ENCODE peak calls at places on chromosomes 1 and 21, in six cellular contexts. One of them, this sample, is unnamed.

GRCh38 chr1:1356166-1356795 is 2.1 kb downstream of the MXRA8 start:
- DNase-seq in SK-N-SH: no peak
- DNase-seq in astrocyte: no peak
- DNase-seq in K562: no peak
- DNase-seq in keratinocyte: no peak
- DNase-seq in mammary epithelial cell: no peak
- DNase-seq in this sample: no peak

GRCh38 chr1:1510912-1511532 is 940 bp upstream of the ATAD3A start:
- DNase-seq in SK-N-SH: peak; percentile 52
- DNase-seq in astrocyte: peak; percentile 9
- DNase-seq in K562: peak; percentile 24
- DNase-seq in keratinocyte: no peak
- DNase-seq in mammary epithelial cell: peak; percentile 28
- DNase-seq in this sample: peak; percentile 48

GRCh38 chr1:225468270-225469020 is 40.6 kb upstream of the LBR start:
- DNase-seq in SK-N-SH: no peak
- DNase-seq in astrocyte: no peak
- DNase-seq in K562: no peak
- DNase-seq in keratinocyte: no peak
- DNase-seq in mammary epithelial cell: no peak
- DNase-seq in this sample: no peak

GRCh38 chr1:154975409-154976205 is 1.1 kb downstream of the CKS1B start:
- DNase-seq in SK-N-SH: no peak
- DNase-seq in astrocyte: peak; percentile 34
- DNase-seq in K562: no peak
- DNase-seq in keratinocyte: no peak
- DNase-seq in mammary epithelial cell: peak; percentile 48
- DNase-seq in this sample: peak; percentile 79

GRCh38 chr1:81802601-81803422 is 2.1 kb downstream of the ADGRL2 start:
- DNase-seq in SK-N-SH: peak; percentile 77
- DNase-seq in astrocyte: peak; percentile 30
- DNase-seq in K562: no peak
- DNase-seq in keratinocyte: no peak
- DNase-seq in mammary epithelial cell: peak; percentile 61
- DNase-seq in this sample: peak; percentile 61

GRCh38 chr1:162605225-162605927 is 26.9 kb upstream of the DDR2 start:
- DNase-seq in SK-N-SH: no peak
- DNase-seq in astrocyte: peak; percentile 96
- DNase-seq in K562: no peak
- DNase-seq in keratinocyte: peak; percentile 73
- DNase-seq in mammary epithelial cell: peak; percentile 86
- DNase-seq in this sample: no peak

GRCh38 chr1:185973645-185974044 is 239.5 kb downstream of the HMCN1 start:
- DNase-seq in SK-N-SH: no peak
- DNase-seq in astrocyte: peak; percentile 98
- DNase-seq in K562: no peak
- DNase-seq in keratinocyte: no peak
- DNase-seq in mammary epithelial cell: peak; percentile 82
- DNase-seq in this sample: no peak

GRCh38 chr1:9291914-9292360 is 757 bp upstream of the SPSB1 start:
- DNase-seq in SK-N-SH: peak; percentile 54
- DNase-seq in astrocyte: peak; percentile 53
- DNase-seq in K562: no peak
- DNase-seq in keratinocyte: no peak
- DNase-seq in mammary epithelial cell: peak; percentile 57
- DNase-seq in this sample: peak; percentile 83

GRCh38 chr1:67700220-67700619 is 15.2 kb downstream of the GADD45A start:
- DNase-seq in SK-N-SH: no peak
- DNase-seq in astrocyte: no peak
- DNase-seq in K562: peak; percentile 31
- DNase-seq in keratinocyte: no peak
- DNase-seq in mammary epithelial cell: no peak
- DNase-seq in this sample: no peak

GRCh38 chr1:67683736-67684525 is 1.1 kb upstream of the GADD45A start:
- DNase-seq in SK-N-SH: no peak
- DNase-seq in astrocyte: peak; percentile 67
- DNase-seq in K562: peak; percentile 21
- DNase-seq in keratinocyte: no peak
- DNase-seq in mammary epithelial cell: peak; percentile 85
- DNase-seq in this sample: no peak

GRCh38 chr1:47696911-47697441 is 259.1 kb downstream of the FOXD2 start:
- DNase-seq in SK-N-SH: no peak
- DNase-seq in astrocyte: no peak
- DNase-seq in K562: no peak
- DNase-seq in keratinocyte: no peak
- DNase-seq in mammary epithelial cell: no peak
- DNase-seq in this sample: peak; percentile 56

GRCh38 chr1:155989992-155990325 is 11.6 kb upstream of the ARHGEF2 start:
- DNase-seq in SK-N-SH: no peak
- DNase-seq in astrocyte: no peak
- DNase-seq in K562: no peak
- DNase-seq in keratinocyte: no peak
- DNase-seq in mammary epithelial cell: no peak
- DNase-seq in this sample: no peak

GRCh38 chr1:93207211-93207610 is 26.7 kb downstream of the CCDC18 start:
- DNase-seq in SK-N-SH: no peak
- DNase-seq in astrocyte: no peak
- DNase-seq in K562: no peak
- DNase-seq in keratinocyte: no peak
- DNase-seq in mammary epithelial cell: no peak
- DNase-seq in this sample: no peak

GRCh38 chr1:230948301-230948700 is 30.4 kb downstream of the TTC13 start:
- DNase-seq in SK-N-SH: no peak
- DNase-seq in astrocyte: no peak
- DNase-seq in K562: no peak
- DNase-seq in keratinocyte: no peak
- DNase-seq in mammary epithelial cell: no peak
- DNase-seq in this sample: no peak

GRCh38 chr1:112791723-112792104 is 76.6 kb upstream of the PPM1J start:
- DNase-seq in SK-N-SH: no peak
- DNase-seq in astrocyte: no peak
- DNase-seq in K562: no peak
- DNase-seq in keratinocyte: no peak
- DNase-seq in mammary epithelial cell: no peak
- DNase-seq in this sample: no peak

GRCh38 chr1:77438239-77438913 is 156.6 kb downstream of the AK5 start:
- DNase-seq in SK-N-SH: no peak
- DNase-seq in astrocyte: peak; percentile 78
- DNase-seq in K562: no peak
- DNase-seq in keratinocyte: no peak
- DNase-seq in mammary epithelial cell: no peak
- DNase-seq in this sample: no peak

GRCh38 chr1:95139039-95139438 is 21.9 kb downstream of the TLCD4 start:
- DNase-seq in SK-N-SH: no peak
- DNase-seq in astrocyte: no peak
- DNase-seq in K562: no peak
- DNase-seq in keratinocyte: no peak
- DNase-seq in mammary epithelial cell: peak; percentile 52
- DNase-seq in this sample: no peak

GRCh38 chr1:178275553-178275952 is 181.6 kb downstream of the RASAL2 start:
- DNase-seq in SK-N-SH: no peak
- DNase-seq in astrocyte: no peak
- DNase-seq in K562: no peak
- DNase-seq in keratinocyte: no peak
- DNase-seq in mammary epithelial cell: no peak
- DNase-seq in this sample: no peak

DNA sequence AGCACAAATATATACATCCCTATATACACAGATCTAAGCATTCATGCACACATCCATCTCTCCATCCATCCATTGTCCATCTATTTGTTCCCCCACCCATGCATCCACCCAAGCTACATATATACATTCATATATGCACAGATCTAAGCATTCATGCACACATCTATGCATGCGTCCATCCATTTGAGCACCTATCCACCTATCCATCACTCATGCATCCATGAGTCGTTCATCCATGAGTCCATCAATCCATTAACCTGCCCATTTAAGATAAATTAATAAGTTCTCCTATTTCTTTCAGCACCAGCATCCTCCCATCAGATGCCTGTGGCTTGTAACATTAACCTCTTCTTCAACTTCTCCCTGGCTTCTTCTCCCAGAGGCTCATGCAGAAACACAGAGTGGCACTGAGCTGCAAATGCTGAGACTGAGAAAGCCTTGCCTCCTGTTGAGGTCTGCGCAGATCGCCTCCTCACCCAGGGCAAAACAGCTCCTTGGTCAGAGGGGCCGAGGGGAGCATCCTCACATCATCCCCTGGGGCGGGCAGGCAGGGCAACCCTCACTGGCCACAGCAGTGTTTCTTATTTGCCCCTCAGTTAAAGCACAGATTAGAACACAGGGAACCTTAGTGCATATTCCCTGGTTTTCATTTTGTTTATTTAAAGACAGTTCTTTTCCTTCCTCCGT is 17.4 kb upstream of the PDE9A start:
- DNase-seq in SK-N-SH: no peak
- DNase-seq in astrocyte: no peak
- DNase-seq in K562: no peak
- DNase-seq in keratinocyte: no peak
- DNase-seq in mammary epithelial cell: no peak
- DNase-seq in this sample: no peak
- H3K9ac ChIP-seq in SK-N-SH: no peak overlapping the region
- H3K9ac ChIP-seq in astrocyte: no peak overlapping the region
- H3K9ac ChIP-seq in K562: no peak overlapping the region
- H3K9ac ChIP-seq in keratinocyte: no peak overlapping the region
- H3K9ac ChIP-seq in mammary epithelial cell: no peak overlapping the region
- H3K9ac ChIP-seq in this sample: no peak overlapping the region

DNA sequence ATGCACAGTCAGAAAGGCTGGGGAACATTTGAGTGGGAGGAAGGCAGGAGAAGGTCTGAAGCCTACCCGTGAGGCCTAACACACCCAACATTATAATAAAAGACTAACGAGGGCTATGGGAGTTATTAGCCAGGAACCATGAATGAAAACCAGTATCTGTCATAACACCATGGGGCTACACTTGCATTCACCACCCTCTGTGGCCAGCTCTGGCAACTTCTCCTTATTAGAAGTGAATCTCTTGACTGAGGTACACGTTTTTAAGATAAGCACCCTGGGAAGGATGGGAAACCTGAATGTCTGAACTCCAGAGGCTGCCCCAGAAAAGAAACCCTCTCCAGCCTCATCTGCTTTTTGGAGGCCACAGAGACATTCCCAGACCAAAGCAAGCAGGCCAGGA is 204.3 kb upstream of the RAB4A start:
- DNase-seq in SK-N-SH: no peak
- DNase-seq in astrocyte: no peak
- DNase-seq in K562: no peak
- DNase-seq in keratinocyte: no peak
- DNase-seq in mammary epithelial cell: no peak
- DNase-seq in this sample: no peak
- H3K4me1 ChIP-seq in SK-N-SH: no peaks in the 10 kb centered on the region
- H3K4me1 ChIP-seq in astrocyte: peaks cover 4% of the 10 kb centered on the region
- H3K4me1 ChIP-seq in K562: no peaks in the 10 kb centered on the region
- H3K4me1 ChIP-seq in keratinocyte: peaks cover 7% of the 10 kb centered on the region
- H3K4me1 ChIP-seq in mammary epithelial cell: peaks cover 8% of the 10 kb centered on the region
- H3K4me1 ChIP-seq in this sample: no peaks in the 10 kb centered on the region

GRCh38 chr1:220787069-220787614 is 429 bp downstream of the MTARC1 start:
- DNase-seq in SK-N-SH: peak; percentile 71
- DNase-seq in astrocyte: no peak
- DNase-seq in K562: no peak
- DNase-seq in keratinocyte: no peak
- DNase-seq in mammary epithelial cell: peak; percentile 43
- DNase-seq in this sample: peak; percentile 86
- TF ChIP-seq CTCF in SK-N-SH: no peak
- TF ChIP-seq CTCF in astrocyte: no peak
- TF ChIP-seq CTCF in K562: no peak
- TF ChIP-seq CTCF in keratinocyte: no peak
- TF ChIP-seq CTCF in mammary epithelial cell: no peak
- TF ChIP-seq CTCF in this sample: no peak

DNA sequence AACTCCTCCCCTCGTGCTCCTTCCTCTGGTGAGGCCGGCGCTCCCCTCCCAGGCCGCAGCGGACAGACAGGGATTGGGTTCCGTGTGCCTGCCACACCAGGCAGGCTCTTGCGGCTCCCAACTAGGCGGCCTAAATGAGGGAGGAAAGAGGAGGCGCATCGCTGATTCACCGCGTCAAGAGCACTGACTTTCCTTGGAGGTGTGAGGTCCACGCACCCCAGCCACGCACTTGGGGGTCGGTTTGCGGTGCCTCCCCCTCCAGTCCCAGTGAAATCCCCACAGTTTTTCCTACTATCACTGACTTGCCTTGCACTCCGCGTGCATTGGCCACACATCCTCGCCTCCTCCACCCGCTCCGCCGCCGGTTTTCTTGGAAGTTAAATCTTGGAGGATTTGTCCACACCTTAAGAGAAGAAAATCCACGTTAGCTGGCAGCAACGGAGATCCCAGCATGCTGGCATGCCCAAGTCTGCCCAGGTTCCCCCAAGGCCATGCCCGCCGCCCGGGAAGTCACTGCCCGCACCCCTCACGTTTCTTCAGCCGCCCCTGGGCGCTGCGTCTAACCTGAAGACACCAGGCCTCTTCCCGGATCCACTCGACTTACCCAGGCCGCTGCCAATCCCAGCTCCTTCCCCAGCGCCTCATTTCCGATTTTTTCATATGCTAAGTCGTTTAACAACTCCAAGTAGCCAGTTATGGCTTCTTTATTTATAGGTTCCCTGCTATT is 1.1 kb upstream of the FOXD3 start:
- DNase-seq in SK-N-SH: peak; percentile 31
- DNase-seq in astrocyte: no peak
- DNase-seq in K562: no peak
- DNase-seq in keratinocyte: no peak
- DNase-seq in mammary epithelial cell: no peak
- DNase-seq in this sample: no peak
- H3K9ac ChIP-seq in SK-N-SH: no peak overlapping the region
- H3K9ac ChIP-seq in astrocyte: no peak overlapping the region
- H3K9ac ChIP-seq in K562: no peak overlapping the region
- H3K9ac ChIP-seq in keratinocyte: no peak overlapping the region
- H3K9ac ChIP-seq in mammary epithelial cell: no peak overlapping the region
- H3K9ac ChIP-seq in this sample: no peak overlapping the region

GRCh38 chr1:157775101-157775870 is 1.6 kb downstream of the FCRL2 start:
- DNase-seq in SK-N-SH: no peak
- DNase-seq in astrocyte: no peak
- DNase-seq in K562: no peak
- DNase-seq in keratinocyte: no peak
- DNase-seq in mammary epithelial cell: no peak
- DNase-seq in this sample: no peak
- H3K4me1 ChIP-seq in SK-N-SH: no peaks in the 10 kb centered on the region
- H3K4me1 ChIP-seq in astrocyte: no peaks in the 10 kb centered on the region
- H3K4me1 ChIP-seq in K562: no peaks in the 10 kb centered on the region
- H3K4me1 ChIP-seq in keratinocyte: no peaks in the 10 kb centered on the region
- H3K4me1 ChIP-seq in mammary epithelial cell: no peaks in the 10 kb centered on the region
- H3K4me1 ChIP-seq in this sample: peaks cover 5% of the 10 kb centered on the region